ENCODE peak calls at places on chromosomes 5 and 9, in ten cellular contexts. L is gastrocnemius medialis; B is GM12865; T is cardiac muscle cell; G is psoas muscle; U is HCT116; Q is brain microvascular endothelial cell; I is fibroblast of pulmonary artery; A is A673; J is naive thymus-derived CD4-positive, alpha-beta T cell. X is an unnamed sample.

GRCh38 chr9:106481003-106481614 is 381.9 kb upstream of the ZNF462 start:
- DNase-seq in B (no peak), I (no peak), Q (no peak), A (no peak), G (no peak), L (no peak), J (no peak), U (no peak), T (no peak), X (no peak)

GRCh38 chr5:80701597-80701996 is 46.8 kb upstream of the DHFR start:
- DNase-seq in J (no peak), A (no peak), B (no peak), I (peak), Q (no peak), U (no peak), G (no peak), T (no peak), L (no peak), X (no peak)

GRCh38 chr5:92559743-92560142 is 1021.3 kb downstream of the NR2F1-AS1 start:
- DNase-seq in A (no peak), B (no peak), Q (peak), J (no peak), L (no peak), U (peak), I (no peak), T (no peak), G (no peak), X (no peak)

GRCh38 chr5:108749130-108749861 is 1.6 kb downstream of the FER start:
- DNase-seq in G (no peak), T (peak), B (peak), J (no peak), A (peak), U (no peak), I (no peak), Q (no peak), L (no peak), X (no peak)

GRCh38 chr9:119298076-119298853 is 71.0 kb downstream of the BRINP1 start:
- DNase-seq in U (no peak), L (no peak), B (peak), G (no peak), T (no peak), J (no peak), I (no peak), Q (no peak), A (no peak), X (no peak)

GRCh38 chr5:74851684-74852353 is 14.4 kb downstream of the FAM169A start:
- DNase-seq in B (no peak), I (peak), G (no peak), L (no peak), U (no peak), J (no peak), T (no peak), Q (peak), A (no peak), X (no peak)

GRCh38 chr5:9295466-9295801 is 250.4 kb downstream of the SEMA5A start:
- DNase-seq in B (no peak), Q (no peak), L (no peak), J (no peak), T (no peak), I (no peak), A (no peak), U (no peak), G (no peak), X (no peak)

GRCh38 chr5:20972419-20972925 is 984.5 kb upstream of the CDH18 start:
- DNase-seq in A (peak), I (peak), L (no peak), T (peak), G (peak), B (peak), J (no peak), Q (peak), U (no peak), X (no peak)

GRCh38 chr5:21663082-21663481 is 1190.1 kb downstream of the CDH12 start:
- DNase-seq in A (peak), I (no peak), U (no peak), J (no peak), Q (no peak), L (no peak), T (no peak), B (peak), G (no peak), X (no peak)

GRCh38 chr9:111910428-111910827 is 13.8 kb downstream of the UGCG start:
- DNase-seq in Q (no peak), B (no peak), I (no peak), L (no peak), G (no peak), J (no peak), U (no peak), T (no peak), A (no peak), X (no peak)

GRCh38 chr9:95189230-95190098 is 128.0 kb downstream of the FANCC start:
- DNase-seq in T (no peak), Q (peak), G (no peak), J (no peak), U (no peak), A (no peak), B (no peak), L (no peak), I (peak), X (no peak)

GRCh38 chr9:133701981-133702797 is 36.0 kb downstream of the SARDH start:
- DNase-seq in L (no peak), Q (no peak), I (peak), T (no peak), B (no peak), J (peak), U (no peak), A (peak), G (peak), X (no peak)

GRCh38 chr5:78360674-78361225 is 333 bp downstream of the SCAMP1 start:
- DNase-seq in J (peak), Q (no peak), I (no peak), A (no peak), U (no peak), L (peak), T (peak), G (peak), B (peak), X (no peak)

GRCh38 chr5:51521583-51521982 is 138.3 kb downstream of the ISL1 start:
- DNase-seq in J (no peak), L (no peak), Q (no peak), T (peak), A (no peak), B (no peak), G (no peak), U (no peak), I (no peak), X (no peak)

GRCh38 chr5:79990205-79990597 is 861 bp downstream of the MTX3 start:
- DNase-seq in B (peak), U (no peak), L (no peak), Q (no peak), I (no peak), T (no peak), G (no peak), J (no peak), A (peak), X (no peak)

GRCh38 chr5:180600554-180601041 is 9.3 kb upstream of the SCGB3A1 start:
- DNase-seq in L (no peak), G (peak), J (no peak), T (no peak), B (no peak), Q (no peak), I (no peak), U (no peak), A (no peak), X (no peak)

DNA sequence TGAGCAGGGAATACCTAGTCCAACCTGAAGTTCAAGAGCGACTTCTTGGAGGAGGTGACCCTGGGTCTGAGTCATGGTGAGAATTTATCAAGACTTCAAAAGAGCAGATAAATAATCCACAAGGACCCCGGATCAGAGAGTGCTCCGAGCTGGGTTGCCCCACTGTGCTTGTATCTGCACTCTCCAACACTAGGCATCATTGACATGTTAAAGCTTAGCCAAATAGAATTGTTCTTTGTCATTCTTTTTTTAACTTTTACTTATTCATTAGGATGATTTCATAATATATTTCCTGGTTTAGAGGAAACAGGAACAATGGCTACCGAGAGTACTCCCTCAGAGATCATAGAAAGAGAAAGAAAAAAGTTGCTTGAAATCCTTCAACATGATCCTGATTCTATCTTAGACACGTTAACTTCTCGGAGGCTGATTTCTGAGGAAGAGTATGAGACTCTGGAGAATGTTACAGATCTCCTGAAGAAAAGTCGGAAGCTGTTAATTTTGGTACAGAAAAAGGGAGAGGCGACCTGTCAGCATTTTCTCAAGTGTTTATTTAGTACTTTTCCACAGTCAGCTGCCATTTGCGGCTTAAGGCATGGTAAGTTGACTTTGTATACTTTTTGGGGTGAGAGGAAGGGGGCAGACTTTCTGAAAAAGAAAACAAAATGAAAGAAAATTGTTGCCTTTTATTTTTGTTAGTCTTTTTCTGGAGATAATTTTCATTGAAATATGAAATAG is at the start of gene CARD6:
- DNase-seq in U (no peak), T (no peak), A (peak), B (peak), I (peak), L (no peak), Q (no peak), G (no peak), J (no peak), X (no peak)
- H3K4me3 ChIP-seq in U (no peak), T (no peak), A (peak), B (peak), I (peak), L (peak), Q (peak), G (peak), J (peak), X (no peak)

GRCh38 chr9:83473488-83473971 is 64.7 kb downstream of the FRMD3 start:
- DNase-seq in A (no peak), G (no peak), J (no peak), I (peak), L (no peak), T (no peak), Q (peak), U (no peak), B (peak), X (no peak)
- H3K4me3 ChIP-seq in A (no peak), G (no peak), J (no peak), I (peak), L (no peak), T (no peak), Q (peak), U (no peak), B (peak), X (no peak)

DNA sequence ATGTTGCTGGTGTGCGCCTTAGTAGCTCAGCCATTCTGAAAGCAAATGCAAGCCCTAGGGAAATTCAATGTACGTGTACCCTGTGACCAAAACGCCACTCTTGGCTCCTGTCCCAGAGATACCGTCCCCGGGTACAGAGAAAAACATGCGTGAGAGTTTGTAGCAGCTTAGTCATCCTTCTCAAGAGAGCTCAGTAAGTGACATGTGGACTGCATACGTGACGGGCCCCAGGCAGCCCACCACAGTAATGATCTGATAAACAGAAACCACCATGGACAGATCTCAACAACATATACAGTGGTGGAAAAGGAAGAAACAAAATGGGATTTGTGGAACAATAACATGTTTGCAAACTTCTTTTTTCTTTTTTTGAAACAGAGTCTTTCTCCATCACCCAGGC is 45.1 kb downstream of the S1PR3 start:
- DNase-seq in I (peak), A (peak), Q (peak), U (no peak), L (no peak), G (no peak), B (no peak), T (no peak), J (no peak), X (no peak)
- H3K4me3 ChIP-seq in I (no peak), A (no peak), Q (no peak), U (no peak), L (no peak), G (no peak), B (no peak), T (no peak), J (no peak), X (no peak)

GRCh38 chr5:141763526-141763925 is 81.5 kb upstream of the ARAP3 start:
- DNase-seq in G (no peak), U (no peak), J (no peak), B (no peak), T (no peak), A (no peak), I (no peak), L (no peak), Q (no peak), X (no peak)
- H3K4me3 ChIP-seq in G (no peak), U (no peak), J (no peak), B (no peak), T (no peak), A (no peak), I (no peak), L (no peak), Q (no peak), X (no peak)

GRCh38 chr5:35339616-35340100 is 109.4 kb upstream of the PRLR start:
- DNase-seq in T (no peak), A (no peak), U (no peak), G (no peak), L (no peak), Q (no peak), B (no peak), J (no peak), I (no peak), X (no peak)

GRCh38 chr5:35335752-35336151 is 105.5 kb upstream of the PRLR start:
- DNase-seq in T (peak), B (no peak), L (no peak), G (no peak), U (no peak), I (no peak), J (no peak), A (no peak), Q (no peak), X (no peak)

GRCh38 chr5:35339006-35339405 is 108.7 kb upstream of the PRLR start:
- DNase-seq in A (no peak), T (no peak), B (no peak), Q (no peak), G (no peak), L (no peak), U (no peak), I (no peak), J (no peak), X (no peak)

GRCh38 chr5:35338169-35338476 is 107.8 kb upstream of the PRLR start:
- DNase-seq in T (no peak), L (no peak), U (no peak), Q (no peak), I (no peak), B (no peak), J (no peak), A (no peak), G (no peak), X (no peak)

DNA sequence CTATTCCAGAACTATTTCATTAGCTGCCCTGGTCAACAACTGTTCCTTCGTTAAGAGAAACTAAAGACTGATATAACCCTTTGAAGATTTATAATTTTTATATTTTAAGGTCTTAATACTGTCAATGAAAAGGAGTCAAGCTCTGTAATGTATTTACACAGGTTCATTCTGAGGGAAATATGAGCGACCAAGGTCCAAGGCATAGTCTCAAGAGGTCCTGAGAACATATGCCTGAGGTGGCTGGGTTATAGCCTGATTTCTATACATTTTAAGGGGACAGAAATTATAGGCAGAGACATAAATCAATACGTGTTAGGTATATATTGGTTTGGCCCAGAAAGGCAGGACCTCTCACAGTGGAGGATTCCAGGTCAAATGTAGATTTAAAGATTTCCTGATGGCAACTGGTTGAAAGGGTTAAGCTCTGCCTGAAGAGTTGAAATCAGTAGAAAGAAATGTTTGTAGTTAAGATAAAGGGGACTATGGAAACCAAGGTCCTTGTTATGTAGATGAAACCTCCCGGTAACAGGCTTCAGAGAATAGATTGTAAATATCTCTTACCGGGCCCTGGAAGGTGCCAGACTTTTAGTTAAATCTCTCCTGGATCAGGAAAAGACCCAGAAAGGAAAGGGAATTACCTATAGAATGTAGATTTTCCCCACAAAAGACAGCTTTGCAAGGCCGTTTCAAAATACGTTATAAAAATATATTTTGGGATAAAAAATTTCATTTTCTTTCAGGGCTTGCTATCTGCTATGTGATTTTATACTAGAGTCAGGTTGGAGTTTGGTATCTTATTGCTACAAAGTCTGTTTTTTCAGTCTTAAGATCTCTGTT is 107.3 kb upstream of the PRLR start:
- DNase-seq in T (peak), A (no peak), G (no peak), L (no peak), U (no peak), I (no peak), J (no peak), B (no peak), Q (no peak), X (no peak)
- H3K4me3 ChIP-seq in T (no peak), A (no peak), G (no peak), L (no peak), U (no peak), I (no peak), J (no peak), B (no peak), Q (no peak), X (no peak)

GRCh38 chr9:37574996-37575395 is 1.2 kb downstream of the FBXO10 start:
- DNase-seq in G (no peak), I (no peak), L (peak), U (no peak), A (no peak), Q (no peak), J (no peak), T (no peak), B (no peak), X (no peak)
- H3K4me3 ChIP-seq in G (peak), I (peak), L (peak), U (no peak), A (peak), Q (peak), J (no peak), T (peak), B (peak), X (peak)

GRCh38 chr5:39422886-39423285 is 1.9 kb downstream of the DAB2 start:
- DNase-seq in T (no peak), G (no peak), L (no peak), Q (no peak), B (no peak), U (no peak), J (no peak), I (no peak), A (no peak), X (no peak)
- H3K4me3 ChIP-seq in T (no peak), G (peak), L (peak), Q (peak), B (no peak), U (no peak), J (no peak), I (peak), A (no peak), X (no peak)

DNA sequence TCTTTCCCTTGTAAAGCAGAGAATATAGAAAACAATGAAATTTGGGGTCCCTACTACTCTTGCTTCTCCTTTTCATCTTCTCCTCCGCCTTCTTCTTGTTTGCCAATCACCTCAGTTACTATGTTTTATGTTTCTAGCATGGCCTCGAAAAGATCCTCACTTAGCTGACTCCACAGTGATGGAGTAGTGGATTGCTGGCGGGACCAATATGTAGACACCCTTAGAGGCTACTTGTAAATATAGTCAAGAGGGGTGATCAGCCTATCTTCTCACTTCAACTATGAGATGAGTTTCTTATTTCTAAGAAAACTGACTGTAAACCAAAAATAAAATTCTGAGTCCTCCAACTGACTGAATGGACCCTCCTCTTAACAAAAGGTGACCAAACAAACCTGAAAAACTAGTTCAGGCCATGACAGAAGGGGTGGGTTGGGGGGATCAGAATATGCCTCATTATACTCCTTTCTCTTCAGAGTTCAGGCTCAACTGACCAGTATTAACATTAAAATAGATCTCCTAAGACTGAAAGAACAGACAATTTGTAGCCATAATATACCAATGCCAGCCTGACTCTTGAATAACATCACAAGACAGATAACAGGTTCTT is 829.0 kb downstream of the TLE4 start:
- DNase-seq in G (no peak), A (no peak), L (no peak), Q (no peak), T (no peak), U (no peak), J (no peak), I (no peak), B (no peak), X (no peak)
- H3K4me3 ChIP-seq in G (no peak), A (no peak), L (no peak), Q (no peak), T (no peak), U (no peak), J (no peak), I (no peak), B (no peak), X (no peak)

GRCh38 chr9:81648891-81649290 is 40.5 kb downstream of the TLE1 start:
- DNase-seq in J (no peak), B (no peak), I (no peak), Q (no peak), T (no peak), U (no peak), G (no peak), L (no peak), A (no peak), X (no peak)

GRCh38 chr9:81649475-81649874 is 39.9 kb downstream of the TLE1 start:
- DNase-seq in T (no peak), U (no peak), G (no peak), Q (no peak), L (no peak), A (no peak), I (no peak), B (no peak), J (no peak), X (peak)

GRCh38 chr9:81652058-81652457 is 37.3 kb downstream of the TLE1 start:
- DNase-seq in L (no peak), T (no peak), U (no peak), B (no peak), G (no peak), Q (no peak), J (no peak), I (no peak), A (no peak), X (no peak)

GRCh38 chr9:81650836-81651545 is 38.4 kb downstream of the TLE1 start:
- DNase-seq in I (no peak), L (no peak), U (no peak), G (no peak), J (no peak), B (no peak), A (peak), Q (no peak), T (no peak), X (peak)

GRCh38 chr9:81646337-81646736 is 43.0 kb downstream of the TLE1 start:
- DNase-seq in Q (no peak), B (no peak), J (no peak), I (no peak), G (no peak), A (no peak), U (no peak), L (no peak), T (no peak), X (no peak)
- H3K4me3 ChIP-seq in Q (no peak), B (no peak), J (no peak), I (no peak), G (no peak), A (no peak), U (no peak), L (no peak), T (no peak), X (no peak)

GRCh38 chr5:154860765-154861164 is 2.3 kb downstream of the CNOT8 start:
- DNase-seq in Q (no peak), A (no peak), I (no peak), G (no peak), T (no peak), L (no peak), U (no peak), J (no peak), B (peak), X (no peak)
- H3K4me3 ChIP-seq in Q (no peak), A (peak), I (peak), G (peak), T (no peak), L (peak), U (no peak), J (peak), B (peak), X (no peak)